ENCODE peak calls at places on chromosomes 2 and 18, in six cellular contexts. One of them, this sample, is unnamed.

GRCh38 chr2:181679544-181679979 is 755 bp downstream of the NEUROD1 start:
- DNase-seq in neural progenitor cell: no peak
- DNase-seq in GM23338: no peak
- DNase-seq in PC-3: no peak
- DNase-seq in PC-9: no peak
- DNase-seq in GM23248: no peak
- DNase-seq in this sample: no peak

GRCh38 chr18:2111456-2111855 is 459.8 kb downstream of the METTL4 start:
- DNase-seq in PC-3: peak; percentile 60
- DNase-seq in GM23338: no peak
- DNase-seq in PC-9: peak; percentile 39
- DNase-seq in neural progenitor cell: no peak
- DNase-seq in GM23248: peak; percentile 20
- DNase-seq in this sample: no peak

GRCh38 chr2:96554293-96555145 is 18.0 kb downstream of the ARID5A start:
- DNase-seq in GM23338: peak; percentile 80
- DNase-seq in neural progenitor cell: peak; percentile 76
- DNase-seq in PC-3: peak; percentile 64
- DNase-seq in PC-9: peak; percentile 55
- DNase-seq in GM23248: peak; percentile 76
- DNase-seq in this sample: peak; percentile 57

GRCh38 chr2:240955306-240956101 is 42.9 kb upstream of the SNED1 start:
- DNase-seq in PC-3: no peak
- DNase-seq in GM23338: no peak
- DNase-seq in PC-9: no peak
- DNase-seq in neural progenitor cell: no peak
- DNase-seq in GM23248: no peak
- DNase-seq in this sample: no peak

GRCh38 chr2:73418343-73418742 is 32.7 kb downstream of the ALMS1 start:
- DNase-seq in GM23338: peak; percentile 2
- DNase-seq in GM23248: peak; percentile 95
- DNase-seq in PC-9: no peak
- DNase-seq in neural progenitor cell: no peak
- DNase-seq in PC-3: no peak
- DNase-seq in this sample: no peak

GRCh38 chr2:237867465-237867864 is 8.0 kb downstream of the RAMP1 start:
- DNase-seq in PC-3: peak; percentile 81
- DNase-seq in neural progenitor cell: no peak
- DNase-seq in GM23248: no peak
- DNase-seq in PC-9: peak; percentile 98
- DNase-seq in GM23338: no peak
- DNase-seq in this sample: no peak

GRCh38 chr2:46332686-46333281 is 35.6 kb downstream of the EPAS1 start:
- DNase-seq in GM23248: peak; percentile 86
- DNase-seq in GM23338: no peak
- DNase-seq in neural progenitor cell: no peak
- DNase-seq in PC-3: peak; percentile 17
- DNase-seq in PC-9: no peak
- DNase-seq in this sample: no peak

GRCh38 chr2:153499439-153499838 is 20.9 kb upstream of the RPRM start:
- DNase-seq in neural progenitor cell: no peak
- DNase-seq in GM23248: no peak
- DNase-seq in PC-3: no peak
- DNase-seq in GM23338: no peak
- DNase-seq in PC-9: no peak
- DNase-seq in this sample: no peak

GRCh38 chr2:64609229-64609994 is 44.3 kb downstream of the SERTAD2 start:
- DNase-seq in neural progenitor cell: peak; percentile 82
- DNase-seq in PC-3: peak; percentile 32
- DNase-seq in GM23338: peak; percentile 81
- DNase-seq in PC-9: no peak
- DNase-seq in GM23248: peak; percentile 84
- DNase-seq in this sample: peak; percentile 73

GRCh38 chr2:234165421-234165820 is 114.9 kb downstream of the SPP2 start:
- DNase-seq in GM23338: no peak
- DNase-seq in PC-9: peak; percentile 74
- DNase-seq in neural progenitor cell: no peak
- DNase-seq in GM23248: peak; percentile 8
- DNase-seq in PC-3: no peak
- DNase-seq in this sample: no peak

GRCh38 chr2:164843346-164843841 is 1.8 kb upstream of the COBLL1 start:
- DNase-seq in neural progenitor cell: no peak
- DNase-seq in PC-3: peak; percentile 52
- DNase-seq in PC-9: peak; percentile 35
- DNase-seq in GM23338: no peak
- DNase-seq in GM23248: peak; percentile 51
- DNase-seq in this sample: no peak

GRCh38 chr2:219541611-219542180 is 1.9 kb downstream of the CHPF start:
- DNase-seq in PC-9: peak; percentile 68
- DNase-seq in GM23248: peak; percentile 37
- DNase-seq in GM23338: peak; percentile 92
- DNase-seq in neural progenitor cell: peak; percentile 87
- DNase-seq in PC-3: peak; percentile 91
- DNase-seq in this sample: peak; percentile 89

GRCh38 chr2:174428214-174428613 is 32.7 kb downstream of the SCRN3 start:
- DNase-seq in PC-3: no peak
- DNase-seq in PC-9: no peak
- DNase-seq in neural progenitor cell: no peak
- DNase-seq in GM23248: no peak
- DNase-seq in GM23338: no peak
- DNase-seq in this sample: no peak

GRCh38 chr2:45257820-45258219 is 248.6 kb upstream of the SIX2 start:
- DNase-seq in PC-9: no peak
- DNase-seq in PC-3: no peak
- DNase-seq in neural progenitor cell: peak; percentile 41
- DNase-seq in GM23248: no peak
- DNase-seq in GM23338: peak; percentile 12
- DNase-seq in this sample: no peak

GRCh38 chr18:36711813-36712444 is 116.9 kb downstream of the TPGS2 start:
- DNase-seq in PC-9: peak; percentile 42
- DNase-seq in neural progenitor cell: no peak
- DNase-seq in GM23338: no peak
- DNase-seq in GM23248: peak; percentile 92
- DNase-seq in PC-3: peak; percentile 76
- DNase-seq in this sample: no peak

GRCh38 chr2:12120281-12121150 is 374.1 kb downstream of the LPIN1 start:
- DNase-seq in neural progenitor cell: no peak
- DNase-seq in GM23338: no peak
- DNase-seq in PC-9: peak; percentile 65
- DNase-seq in GM23248: peak; percentile 91
- DNase-seq in PC-3: peak; percentile 84
- DNase-seq in this sample: no peak

GRCh38 chr2:44796771-44797170 is 144.7 kb upstream of the SIX3 start:
- DNase-seq in neural progenitor cell: no peak
- DNase-seq in PC-3: no peak
- DNase-seq in GM23248: no peak
- DNase-seq in PC-9: no peak
- DNase-seq in GM23338: no peak
- DNase-seq in this sample: no peak

GRCh38 chr2:198438326-198438725 is 633.9 kb downstream of the PLCL1 start:
- DNase-seq in GM23338: no peak
- DNase-seq in PC-9: no peak
- DNase-seq in PC-3: no peak
- DNase-seq in GM23248: peak; percentile 16
- DNase-seq in neural progenitor cell: no peak
- DNase-seq in this sample: no peak

GRCh38 chr18:3596324-3597158 is 146.6 kb downstream of the TGIF1 start:
- DNase-seq in GM23248: no peak
- DNase-seq in PC-3: peak; percentile 44
- DNase-seq in neural progenitor cell: peak; percentile 47
- DNase-seq in GM23338: no peak
- DNase-seq in PC-9: peak; percentile 79
- DNase-seq in this sample: no peak

DNA sequence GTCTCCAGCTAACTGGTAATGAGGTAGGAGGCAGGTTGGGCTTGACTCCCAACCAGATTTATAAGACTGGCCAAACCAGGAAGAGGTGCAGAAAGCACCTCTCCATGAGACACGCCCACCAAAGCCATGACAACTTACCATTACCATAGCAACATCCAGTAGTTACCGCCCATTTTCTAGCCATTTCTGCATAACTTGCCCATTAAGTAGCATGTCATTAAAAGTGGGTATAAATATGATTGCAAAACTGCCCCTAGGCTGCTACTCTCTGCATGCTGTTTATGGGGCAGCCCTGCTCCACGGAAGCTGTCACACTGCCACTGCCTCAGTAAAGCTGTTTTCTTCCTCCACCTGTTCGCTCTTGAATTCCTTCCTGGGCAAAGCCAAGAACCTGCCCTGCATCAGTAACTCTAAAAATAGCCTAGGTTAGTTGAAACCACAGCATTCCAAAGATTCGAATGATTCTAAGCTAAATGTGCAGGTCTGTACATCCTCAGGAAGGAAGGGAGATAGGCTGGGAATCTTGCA is 131.9 kb downstream of the ATL2 start:
- DNase-seq in neural progenitor cell: no peak
- DNase-seq in GM23248: peak; percentile 13
- DNase-seq in PC-3: peak; percentile 22
- DNase-seq in GM23338: peak; percentile 43
- DNase-seq in PC-9: peak; percentile 88
- DNase-seq in this sample: no peak
- H3K4me2 ChIP-seq in neural progenitor cell: no peak overlapping the region
- H3K4me2 ChIP-seq in GM23248: no peak overlapping the region
- H3K4me2 ChIP-seq in PC-3: no peak overlapping the region
- H3K4me2 ChIP-seq in GM23338: no peak overlapping the region
- H3K4me2 ChIP-seq in PC-9: peak overlapping the region; percentile 54
- H3K4me2 ChIP-seq in this sample: no peak overlapping the region

GRCh38 chr2:215416656-215417055 is 19.2 kb downstream of the FN1 start:
- DNase-seq in neural progenitor cell: no peak
- DNase-seq in GM23338: no peak
- DNase-seq in GM23248: no peak
- DNase-seq in PC-9: no peak
- DNase-seq in PC-3: no peak
- DNase-seq in this sample: no peak

GRCh38 chr2:215418064-215418963 is 17.6 kb downstream of the FN1 start:
- DNase-seq in GM23338: no peak
- DNase-seq in PC-3: peak; percentile 36
- DNase-seq in PC-9: no peak
- DNase-seq in GM23248: peak; percentile 58
- DNase-seq in neural progenitor cell: no peak
- DNase-seq in this sample: no peak

GRCh38 chr2:215415820-215416613 is 19.9 kb downstream of the FN1 start:
- DNase-seq in GM23248: no peak
- DNase-seq in PC-9: no peak
- DNase-seq in GM23338: no peak
- DNase-seq in PC-3: no peak
- DNase-seq in neural progenitor cell: no peak
- DNase-seq in this sample: no peak

GRCh38 chr2:215419113-215419512 is 16.8 kb downstream of the FN1 start:
- DNase-seq in neural progenitor cell: no peak
- DNase-seq in PC-3: no peak
- DNase-seq in GM23338: no peak
- DNase-seq in PC-9: no peak
- DNase-seq in GM23248: no peak
- DNase-seq in this sample: no peak

DNA sequence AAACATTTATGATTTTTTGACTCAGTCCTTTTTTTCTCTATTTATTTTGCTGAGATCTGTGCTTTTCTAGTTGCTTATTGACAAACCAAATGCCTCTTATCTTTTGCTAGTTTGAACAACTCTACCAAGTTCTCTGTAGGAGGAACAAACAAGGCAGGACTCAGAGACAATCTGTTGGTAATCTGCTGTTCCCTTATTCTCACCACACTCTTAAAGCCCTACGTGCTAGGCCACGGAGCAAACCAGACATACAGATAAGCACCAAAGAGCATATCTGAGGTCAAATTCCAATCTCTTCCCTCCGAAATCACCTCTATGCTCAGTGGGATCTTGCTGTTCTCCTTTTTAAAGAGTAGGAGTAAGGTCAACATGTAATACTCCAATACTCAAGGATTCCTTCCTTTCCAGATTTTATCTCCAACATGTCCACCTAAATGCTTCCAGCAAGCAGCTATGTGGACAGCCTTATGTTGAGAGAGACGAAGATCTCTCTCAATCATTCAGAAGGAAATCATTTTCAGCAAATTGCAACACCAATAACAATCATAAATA is 18.4 kb downstream of the FN1 start:
- DNase-seq in GM23248: no peak
- DNase-seq in GM23338: no peak
- DNase-seq in PC-3: no peak
- DNase-seq in PC-9: no peak
- DNase-seq in neural progenitor cell: no peak
- DNase-seq in this sample: no peak
- H3F3A ChIP-seq in GM23248: peaks cover 98% of the 10 kb centered on the region
- H3F3A ChIP-seq in GM23338: no peaks in the 10 kb centered on the region
- H3F3A ChIP-seq in PC-3: no peaks in the 10 kb centered on the region
- H3F3A ChIP-seq in PC-9: no peaks in the 10 kb centered on the region
- H3F3A ChIP-seq in neural progenitor cell: no peaks in the 10 kb centered on the region
- H3F3A ChIP-seq in this sample: no peaks in the 10 kb centered on the region

GRCh38 chr2:191312662-191313061 is 67.5 kb downstream of the MYO1B start:
- DNase-seq in PC-9: no peak
- DNase-seq in PC-3: no peak
- DNase-seq in neural progenitor cell: no peak
- DNase-seq in GM23338: no peak
- DNase-seq in GM23248: no peak
- DNase-seq in this sample: no peak

GRCh38 chr2:191316246-191316645 is 71.0 kb downstream of the MYO1B start:
- DNase-seq in GM23338: no peak
- DNase-seq in PC-9: no peak
- DNase-seq in GM23248: peak; percentile 60
- DNase-seq in neural progenitor cell: no peak
- DNase-seq in PC-3: no peak
- DNase-seq in this sample: no peak

GRCh38 chr2:191314697-191315364 is 69.6 kb downstream of the MYO1B start:
- DNase-seq in neural progenitor cell: no peak
- DNase-seq in PC-9: no peak
- DNase-seq in GM23248: no peak
- DNase-seq in PC-3: no peak
- DNase-seq in GM23338: no peak
- DNase-seq in this sample: no peak

GRCh38 chr2:191318037-191318728 is 73.0 kb downstream of the MYO1B start:
- DNase-seq in PC-3: no peak
- DNase-seq in neural progenitor cell: no peak
- DNase-seq in PC-9: no peak
- DNase-seq in GM23338: no peak
- DNase-seq in GM23248: peak; percentile 74
- DNase-seq in this sample: no peak

GRCh38 chr2:191315365-191315752 is 70.2 kb downstream of the MYO1B start:
- DNase-seq in GM23338: no peak
- DNase-seq in GM23248: no peak
- DNase-seq in neural progenitor cell: no peak
- DNase-seq in PC-9: no peak
- DNase-seq in PC-3: no peak
- DNase-seq in this sample: no peak
- H3K79me2 ChIP-seq in GM23338: peaks cover 92% of the 10 kb centered on the region
- H3K79me2 ChIP-seq in GM23248: peaks cover 96% of the 10 kb centered on the region
- H3K79me2 ChIP-seq in neural progenitor cell: peaks cover 73% of the 10 kb centered on the region
- H3K79me2 ChIP-seq in PC-9: peaks cover 20% of the 10 kb centered on the region
- H3K79me2 ChIP-seq in PC-3: peaks cover 80% of the 10 kb centered on the region
- H3K79me2 ChIP-seq in this sample: no peaks in the 10 kb centered on the region

DNA sequence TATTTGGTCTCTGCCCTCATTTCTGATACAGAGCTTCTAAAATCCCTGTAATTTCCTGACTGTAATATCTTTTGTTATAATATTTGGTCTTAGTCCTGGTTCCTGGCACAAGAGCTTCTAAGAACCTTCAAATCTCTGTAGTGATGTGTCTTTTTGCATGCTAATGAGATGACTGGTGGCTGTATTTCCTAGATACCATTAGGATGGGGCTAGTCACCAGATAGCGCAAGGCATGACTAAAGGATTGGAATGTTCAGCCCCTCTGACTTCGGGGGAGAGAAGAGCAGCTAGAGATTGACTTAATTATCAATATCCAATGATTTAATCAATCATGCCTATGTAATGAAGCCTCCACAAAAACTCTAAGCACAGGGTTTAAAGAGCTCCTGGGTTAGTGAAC is 620.8 kb upstream of the ACVR2A start:
- DNase-seq in PC-9: no peak
- DNase-seq in GM23248: peak; percentile 23
- DNase-seq in GM23338: peak; percentile 8
- DNase-seq in neural progenitor cell: peak; percentile 20
- DNase-seq in PC-3: peak; percentile 25
- DNase-seq in this sample: no peak
- H3K4me2 ChIP-seq in PC-9: no peak overlapping the region
- H3K4me2 ChIP-seq in GM23248: no peak overlapping the region
- H3K4me2 ChIP-seq in GM23338: no peak overlapping the region
- H3K4me2 ChIP-seq in neural progenitor cell: no peak overlapping the region
- H3K4me2 ChIP-seq in PC-3: no peak overlapping the region
- H3K4me2 ChIP-seq in this sample: no peak overlapping the region

This sample was measured in MM.1S.